ENCODE peak calls at places on chromosomes 7 and 10, in eight cellular contexts. One of them, this sample, is unnamed. For H3K9me3, the result is how much of the 10 kb centered on the place peaks cover.

GRCh38 chr7:84073476-84073875 is 121.1 kb downstream of the SEMA3A start:
- DNase-seq in PC-9: no peak
- DNase-seq in Peyer's patch: no peak
- DNase-seq in NT2/D1: no peak
- DNase-seq in Panc1: no peak
- DNase-seq in uterus: no peak
- DNase-seq in prostate gland: no peak
- DNase-seq in heart right ventricle: no peak
- DNase-seq in this sample: no peak

GRCh38 chr10:32961892-32962369 is 3.9 kb upstream of the ITGB1 start:
- DNase-seq in uterus: no peak
- DNase-seq in Panc1: no peak
- DNase-seq in prostate gland: no peak
- DNase-seq in NT2/D1: no peak
- DNase-seq in PC-9: peak
- DNase-seq in heart right ventricle: no peak
- DNase-seq in Peyer's patch: no peak
- DNase-seq in this sample: no peak

GRCh38 chr7:130838738-130839137 is 104.7 kb upstream of the KLF14 start:
- DNase-seq in prostate gland: no peak
- DNase-seq in Panc1: peak
- DNase-seq in uterus: no peak
- DNase-seq in NT2/D1: no peak
- DNase-seq in PC-9: no peak
- DNase-seq in Peyer's patch: no peak
- DNase-seq in heart right ventricle: no peak
- DNase-seq in this sample: no peak

GRCh38 chr7:25779002-25779546 is 372.9 kb upstream of the NFE2L3 start:
- DNase-seq in Panc1: no peak
- DNase-seq in uterus: no peak
- DNase-seq in heart right ventricle: no peak
- DNase-seq in prostate gland: no peak
- DNase-seq in Peyer's patch: no peak
- DNase-seq in NT2/D1: no peak
- DNase-seq in PC-9: no peak
- DNase-seq in this sample: no peak

GRCh38 chr7:101874028-101874427 is 56.6 kb downstream of the CUX1 start:
- DNase-seq in PC-9: no peak
- DNase-seq in NT2/D1: no peak
- DNase-seq in Peyer's patch: no peak
- DNase-seq in uterus: no peak
- DNase-seq in Panc1: no peak
- DNase-seq in heart right ventricle: no peak
- DNase-seq in prostate gland: no peak
- DNase-seq in this sample: no peak

GRCh38 chr7:100556541-100556940 is 17.2 kb downstream of the SAP25 start:
- DNase-seq in NT2/D1: no peak
- DNase-seq in prostate gland: no peak
- DNase-seq in heart right ventricle: no peak
- DNase-seq in PC-9: no peak
- DNase-seq in Panc1: no peak
- DNase-seq in Peyer's patch: no peak
- DNase-seq in uterus: no peak
- DNase-seq in this sample: no peak

GRCh38 chr7:23533160-23533559 is 1.4 kb upstream of the TRA2A start:
- DNase-seq in prostate gland: no peak
- DNase-seq in Panc1: no peak
- DNase-seq in uterus: no peak
- DNase-seq in NT2/D1: no peak
- DNase-seq in PC-9: no peak
- DNase-seq in Peyer's patch: no peak
- DNase-seq in heart right ventricle: no peak
- DNase-seq in this sample: no peak

GRCh38 chr7:4051696-4052095 is 630.4 kb upstream of the FOXK1 start:
- DNase-seq in Peyer's patch: no peak
- DNase-seq in heart right ventricle: no peak
- DNase-seq in Panc1: no peak
- DNase-seq in uterus: no peak
- DNase-seq in NT2/D1: no peak
- DNase-seq in PC-9: no peak
- DNase-seq in prostate gland: no peak
- DNase-seq in this sample: no peak

GRCh38 chr10:112750427-112751167 is 199.4 kb upstream of the TCF7L2 start:
- DNase-seq in PC-9: no peak
- DNase-seq in uterus: no peak
- DNase-seq in Peyer's patch: no peak
- DNase-seq in prostate gland: no peak
- DNase-seq in NT2/D1: no peak
- DNase-seq in heart right ventricle: no peak
- DNase-seq in Panc1: no peak
- DNase-seq in this sample: no peak

GRCh38 chr10:44715081-44715480 is 196.1 kb upstream of the TMEM72 start:
- DNase-seq in NT2/D1: no peak
- DNase-seq in heart right ventricle: no peak
- DNase-seq in PC-9: no peak
- DNase-seq in Peyer's patch: no peak
- DNase-seq in prostate gland: no peak
- DNase-seq in uterus: no peak
- DNase-seq in Panc1: no peak
- DNase-seq in this sample: no peak

GRCh38 chr10:34088208-34088794 is 726.8 kb downstream of the PARD3 start:
- DNase-seq in NT2/D1: no peak
- DNase-seq in PC-9: no peak
- DNase-seq in prostate gland: no peak
- DNase-seq in uterus: no peak
- DNase-seq in Peyer's patch: no peak
- DNase-seq in Panc1: no peak
- DNase-seq in heart right ventricle: no peak
- DNase-seq in this sample: no peak

GRCh38 chr7:91566333-91566732 is 302.1 kb downstream of the FZD1 start:
- DNase-seq in PC-9: no peak
- DNase-seq in Panc1: no peak
- DNase-seq in prostate gland: no peak
- DNase-seq in Peyer's patch: no peak
- DNase-seq in heart right ventricle: no peak
- DNase-seq in NT2/D1: no peak
- DNase-seq in uterus: no peak
- DNase-seq in this sample: no peak

DNA sequence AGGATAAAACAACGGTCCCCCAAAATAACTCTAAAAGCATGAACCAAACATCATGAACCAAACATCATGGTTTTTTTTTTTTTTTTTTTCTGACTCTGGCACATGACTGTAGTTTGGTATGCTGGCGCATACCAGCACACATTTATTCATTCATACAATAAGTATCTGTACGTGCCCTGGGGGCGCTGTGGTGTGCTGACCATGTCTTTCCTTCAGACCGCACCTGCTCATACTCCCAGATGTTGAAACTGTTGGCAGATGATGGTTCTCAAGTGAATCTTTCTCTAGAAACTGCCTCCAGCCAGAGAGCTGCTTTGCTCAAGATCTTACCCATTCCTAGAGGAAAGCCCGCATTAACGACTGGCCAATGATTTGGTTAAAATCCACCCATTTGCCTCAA is 114.7 kb upstream of the ANKRD30A start:
- DNase-seq in PC-9: no peak
- DNase-seq in heart right ventricle: no peak
- DNase-seq in NT2/D1: no peak
- DNase-seq in prostate gland: no peak
- DNase-seq in Peyer's patch: no peak
- DNase-seq in uterus: no peak
- DNase-seq in Panc1: no peak
- DNase-seq in this sample: no peak
- H3K9me3 ChIP-seq in PC-9: under half
- H3K9me3 ChIP-seq in heart right ventricle: under half
- H3K9me3 ChIP-seq in NT2/D1: under half
- H3K9me3 ChIP-seq in prostate gland: under half
- H3K9me3 ChIP-seq in Peyer's patch: under half
- H3K9me3 ChIP-seq in uterus: under half
- H3K9me3 ChIP-seq in Panc1: under half
- H3K9me3 ChIP-seq in this sample: under half

GRCh38 chr10:88592425-88592824 is 5.9 kb downstream of the LIPJ start:
- DNase-seq in Panc1: no peak
- DNase-seq in prostate gland: no peak
- DNase-seq in uterus: no peak
- DNase-seq in Peyer's patch: no peak
- DNase-seq in NT2/D1: no peak
- DNase-seq in heart right ventricle: no peak
- DNase-seq in PC-9: no peak
- DNase-seq in this sample: no peak

GRCh38 chr10:88582411-88582805 is 710 bp downstream of the RNLS start:
- DNase-seq in NT2/D1: no peak
- DNase-seq in prostate gland: no peak
- DNase-seq in Panc1: no peak
- DNase-seq in Peyer's patch: no peak
- DNase-seq in PC-9: no peak
- DNase-seq in heart right ventricle: no peak
- DNase-seq in uterus: no peak
- DNase-seq in this sample: no peak

GRCh38 chr10:88583584-88583957 is 453 bp upstream of the RNLS start:
- DNase-seq in heart right ventricle: no peak
- DNase-seq in NT2/D1: no peak
- DNase-seq in Peyer's patch: no peak
- DNase-seq in Panc1: no peak
- DNase-seq in uterus: no peak
- DNase-seq in prostate gland: no peak
- DNase-seq in PC-9: no peak
- DNase-seq in this sample: no peak

GRCh38 chr10:88582806-88583583 is at the start of gene RNLS:
- DNase-seq in Peyer's patch: peak
- DNase-seq in Panc1: peak
- DNase-seq in prostate gland: peak
- DNase-seq in heart right ventricle: peak
- DNase-seq in PC-9: no peak
- DNase-seq in uterus: peak
- DNase-seq in NT2/D1: no peak
- DNase-seq in this sample: peak

GRCh38 chr10:88586462-88586861 is at the start of gene LIPJ:
- DNase-seq in uterus: no peak
- DNase-seq in prostate gland: no peak
- DNase-seq in PC-9: no peak
- DNase-seq in Peyer's patch: no peak
- DNase-seq in heart right ventricle: no peak
- DNase-seq in NT2/D1: no peak
- DNase-seq in Panc1: no peak
- DNase-seq in this sample: no peak
- H3K9me3 ChIP-seq in uterus: under half
- H3K9me3 ChIP-seq in prostate gland: under half
- H3K9me3 ChIP-seq in PC-9: under half
- H3K9me3 ChIP-seq in Peyer's patch: under half
- H3K9me3 ChIP-seq in heart right ventricle: under half
- H3K9me3 ChIP-seq in NT2/D1: under half
- H3K9me3 ChIP-seq in Panc1: under half
- H3K9me3 ChIP-seq in this sample: under half

GRCh38 chr10:52464725-52465124 is 150.6 kb downstream of the DKK1 start:
- DNase-seq in NT2/D1: no peak
- DNase-seq in Panc1: no peak
- DNase-seq in heart right ventricle: no peak
- DNase-seq in uterus: no peak
- DNase-seq in prostate gland: no peak
- DNase-seq in PC-9: no peak
- DNase-seq in Peyer's patch: no peak
- DNase-seq in this sample: no peak
- H3K9me3 ChIP-seq in NT2/D1: under half
- H3K9me3 ChIP-seq in Panc1: under half
- H3K9me3 ChIP-seq in heart right ventricle: under half
- H3K9me3 ChIP-seq in uterus: under half
- H3K9me3 ChIP-seq in prostate gland: under half
- H3K9me3 ChIP-seq in PC-9: under half
- H3K9me3 ChIP-seq in Peyer's patch: under half
- H3K9me3 ChIP-seq in this sample: under half

DNA sequence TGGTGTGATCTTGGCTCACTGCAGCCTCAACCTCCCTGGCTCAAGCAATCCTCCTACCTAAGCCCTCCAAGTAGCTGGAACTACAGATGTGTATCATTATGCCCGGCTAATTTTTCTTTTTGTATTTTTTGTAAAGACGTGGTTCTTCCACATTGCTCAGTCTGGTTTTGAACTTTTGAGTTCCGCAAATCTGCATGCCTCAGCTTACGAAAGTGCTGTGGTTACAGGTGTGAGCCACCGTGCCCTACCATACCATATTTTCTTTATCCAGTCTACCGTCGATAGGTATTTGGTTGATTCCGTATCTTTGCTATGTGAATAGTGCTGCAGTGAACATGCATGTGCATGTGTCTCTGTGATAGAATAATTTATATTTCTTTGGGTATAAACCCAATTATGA is 6.5 kb downstream of the ZNF107 start:
- DNase-seq in uterus: no peak
- DNase-seq in heart right ventricle: no peak
- DNase-seq in prostate gland: no peak
- DNase-seq in NT2/D1: no peak
- DNase-seq in Panc1: no peak
- DNase-seq in Peyer's patch: peak
- DNase-seq in PC-9: no peak
- DNase-seq in this sample: no peak
- H3K9me3 ChIP-seq in uterus: under half
- H3K9me3 ChIP-seq in heart right ventricle: under half
- H3K9me3 ChIP-seq in prostate gland: under half
- H3K9me3 ChIP-seq in NT2/D1: under half
- H3K9me3 ChIP-seq in Panc1: under half
- H3K9me3 ChIP-seq in Peyer's patch: under half
- H3K9me3 ChIP-seq in PC-9: under half
- H3K9me3 ChIP-seq in this sample: under half

DNA sequence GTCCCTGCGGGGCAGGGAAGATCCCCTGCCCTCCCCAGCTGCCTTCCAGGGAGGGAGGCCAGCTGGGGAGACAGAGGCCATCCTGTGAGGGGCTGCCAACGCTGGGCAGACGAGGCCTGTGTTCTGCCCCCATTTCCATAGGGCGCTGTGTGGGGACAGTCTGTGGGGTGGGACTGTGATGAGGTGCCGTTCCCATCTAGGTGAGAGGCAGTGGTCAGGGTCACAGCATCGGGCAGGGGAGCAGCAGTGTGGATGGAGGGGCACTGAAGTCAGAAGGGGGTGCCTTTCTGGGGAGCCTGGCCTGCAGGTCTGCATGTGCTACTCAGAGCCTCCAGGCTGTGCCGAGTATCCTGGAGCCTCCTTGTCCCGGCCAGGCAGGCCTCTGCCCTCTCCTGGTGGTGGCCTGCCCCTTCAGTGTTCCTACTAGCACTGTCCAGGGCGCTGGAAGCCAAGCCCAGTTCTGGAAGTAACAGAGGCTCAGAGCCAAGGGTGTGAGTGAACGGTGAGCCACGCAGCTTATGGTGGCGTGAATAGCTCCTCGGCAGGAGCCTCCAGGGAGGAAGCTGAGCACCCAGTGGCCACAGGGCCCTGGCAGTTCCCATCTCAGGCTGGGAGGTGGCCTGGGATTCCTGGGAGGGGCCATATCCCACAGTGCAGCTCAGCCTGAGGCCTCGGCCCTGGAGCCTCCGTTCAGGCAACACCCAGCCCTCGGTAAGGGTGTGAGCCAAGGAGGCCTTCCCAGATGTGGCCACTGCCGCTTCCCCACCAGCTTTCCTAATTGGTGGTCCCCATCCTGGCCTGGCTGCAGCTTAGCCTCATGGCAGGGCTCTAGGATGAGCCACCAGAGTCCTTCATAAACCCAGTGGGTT is 23.3 kb upstream of the CSGALNACT2 start:
- DNase-seq in prostate gland: no peak
- DNase-seq in uterus: no peak
- DNase-seq in NT2/D1: no peak
- DNase-seq in heart right ventricle: no peak
- DNase-seq in PC-9: no peak
- DNase-seq in Peyer's patch: no peak
- DNase-seq in Panc1: no peak
- DNase-seq in this sample: no peak
- H3K9me3 ChIP-seq in prostate gland: under half
- H3K9me3 ChIP-seq in uterus: under half
- H3K9me3 ChIP-seq in NT2/D1: under half
- H3K9me3 ChIP-seq in heart right ventricle: under half
- H3K9me3 ChIP-seq in PC-9: under half
- H3K9me3 ChIP-seq in Peyer's patch: under half
- H3K9me3 ChIP-seq in Panc1: under half
- H3K9me3 ChIP-seq in this sample: under half

This sample was measured in iPS DF 6.9.